ENCODE peak calls at places on chromosomes 7 and 10, in eight cellular contexts. One of them, this sample, is unnamed.

GRCh38 chr7:4694653-4695335 is 12.7 kb downstream of the FOXK1 start:
- DNase-seq in NCI-H524: no peak
- DNase-seq in NCI-H1105: no peak
- DNase-seq in dorsolateral prefrontal cortex: no peak
- DNase-seq in cardiac muscle cell: peak
- DNase-seq in substantia nigra: no peak
- DNase-seq in KBM-7: no peak
- DNase-seq in left cardiac atrium: peak
- DNase-seq in this sample: no peak

GRCh38 chr7:28700790-28701203 is 257.3 kb downstream of the TRIL start:
- DNase-seq in substantia nigra: no peak
- DNase-seq in cardiac muscle cell: no peak
- DNase-seq in left cardiac atrium: no peak
- DNase-seq in NCI-H1105: peak
- DNase-seq in dorsolateral prefrontal cortex: no peak
- DNase-seq in NCI-H524: no peak
- DNase-seq in KBM-7: no peak
- DNase-seq in this sample: no peak

GRCh38 chr10:76428541-76429330 is 997.3 kb downstream of the LRMDA start:
- DNase-seq in KBM-7: no peak
- DNase-seq in substantia nigra: no peak
- DNase-seq in NCI-H524: no peak
- DNase-seq in NCI-H1105: no peak
- DNase-seq in left cardiac atrium: no peak
- DNase-seq in cardiac muscle cell: peak
- DNase-seq in dorsolateral prefrontal cortex: no peak
- DNase-seq in this sample: peak

GRCh38 chr10:25029519-25029918 is 13.1 kb downstream of the THNSL1 start:
- DNase-seq in NCI-H524: no peak
- DNase-seq in left cardiac atrium: no peak
- DNase-seq in KBM-7: no peak
- DNase-seq in cardiac muscle cell: no peak
- DNase-seq in NCI-H1105: no peak
- DNase-seq in dorsolateral prefrontal cortex: no peak
- DNase-seq in substantia nigra: no peak
- DNase-seq in this sample: no peak

GRCh38 chr7:27183682-27184341 is 1.2 kb downstream of the HOXA11 start:
- DNase-seq in dorsolateral prefrontal cortex: no peak
- DNase-seq in NCI-H524: no peak
- DNase-seq in substantia nigra: no peak
- DNase-seq in NCI-H1105: no peak
- DNase-seq in KBM-7: no peak
- DNase-seq in left cardiac atrium: no peak
- DNase-seq in cardiac muscle cell: no peak
- DNase-seq in this sample: peak

GRCh38 chr7:107172318-107173032 is 3.7 kb downstream of the HBP1 start:
- DNase-seq in NCI-H524: no peak
- DNase-seq in cardiac muscle cell: no peak
- DNase-seq in KBM-7: no peak
- DNase-seq in substantia nigra: no peak
- DNase-seq in left cardiac atrium: no peak
- DNase-seq in NCI-H1105: no peak
- DNase-seq in dorsolateral prefrontal cortex: no peak
- DNase-seq in this sample: no peak

GRCh38 chr7:90383879-90384278 is 19.4 kb upstream of the CLDN12 start:
- DNase-seq in left cardiac atrium: no peak
- DNase-seq in KBM-7: no peak
- DNase-seq in substantia nigra: no peak
- DNase-seq in NCI-H1105: no peak
- DNase-seq in NCI-H524: no peak
- DNase-seq in dorsolateral prefrontal cortex: no peak
- DNase-seq in cardiac muscle cell: peak
- DNase-seq in this sample: no peak

GRCh38 chr10:63331586-63331985 is 134.2 kb downstream of the JMJD1C start:
- DNase-seq in left cardiac atrium: no peak
- DNase-seq in KBM-7: no peak
- DNase-seq in dorsolateral prefrontal cortex: no peak
- DNase-seq in cardiac muscle cell: peak
- DNase-seq in NCI-H1105: no peak
- DNase-seq in substantia nigra: no peak
- DNase-seq in NCI-H524: no peak
- DNase-seq in this sample: no peak

GRCh38 chr10:63703740-63704345 is 182.6 kb downstream of the REEP3 start:
- DNase-seq in NCI-H524: no peak
- DNase-seq in substantia nigra: no peak
- DNase-seq in dorsolateral prefrontal cortex: no peak
- DNase-seq in KBM-7: no peak
- DNase-seq in cardiac muscle cell: no peak
- DNase-seq in left cardiac atrium: no peak
- DNase-seq in NCI-H1105: no peak
- DNase-seq in this sample: peak

GRCh38 chr10:43384252-43385221 is 13.1 kb downstream of the FXYD4 start:
- DNase-seq in left cardiac atrium: no peak
- DNase-seq in dorsolateral prefrontal cortex: no peak
- DNase-seq in substantia nigra: no peak
- DNase-seq in NCI-H1105: no peak
- DNase-seq in KBM-7: no peak
- DNase-seq in cardiac muscle cell: no peak
- DNase-seq in NCI-H524: no peak
- DNase-seq in this sample: no peak

GRCh38 chr7:74599251-74599650 is 58.3 kb upstream of the GTF2I start:
- DNase-seq in NCI-H1105: no peak
- DNase-seq in KBM-7: no peak
- DNase-seq in left cardiac atrium: no peak
- DNase-seq in NCI-H524: no peak
- DNase-seq in substantia nigra: no peak
- DNase-seq in dorsolateral prefrontal cortex: no peak
- DNase-seq in cardiac muscle cell: no peak
- DNase-seq in this sample: no peak

GRCh38 chr7:151796091-151796870 is 80.6 kb downstream of the PRKAG2 start:
- DNase-seq in substantia nigra: no peak
- DNase-seq in dorsolateral prefrontal cortex: no peak
- DNase-seq in KBM-7: no peak
- DNase-seq in left cardiac atrium: peak
- DNase-seq in cardiac muscle cell: no peak
- DNase-seq in NCI-H1105: no peak
- DNase-seq in NCI-H524: no peak
- DNase-seq in this sample: no peak

GRCh38 chr10:5466451-5466996 is 32.8 kb downstream of the CALML5 start:
- DNase-seq in dorsolateral prefrontal cortex: no peak
- DNase-seq in substantia nigra: no peak
- DNase-seq in NCI-H524: no peak
- DNase-seq in KBM-7: peak
- DNase-seq in NCI-H1105: peak
- DNase-seq in left cardiac atrium: no peak
- DNase-seq in cardiac muscle cell: peak
- DNase-seq in this sample: peak

GRCh38 chr7:157674715-157675426 is 338.1 kb downstream of the DNAJB6 start:
- DNase-seq in dorsolateral prefrontal cortex: no peak
- DNase-seq in substantia nigra: no peak
- DNase-seq in left cardiac atrium: no peak
- DNase-seq in KBM-7: no peak
- DNase-seq in cardiac muscle cell: no peak
- DNase-seq in NCI-H1105: no peak
- DNase-seq in NCI-H524: no peak
- DNase-seq in this sample: no peak

GRCh38 chr7:112080441-112080840 is 125.8 kb downstream of the DOCK4 start:
- DNase-seq in cardiac muscle cell: peak
- DNase-seq in NCI-H524: no peak
- DNase-seq in substantia nigra: no peak
- DNase-seq in NCI-H1105: no peak
- DNase-seq in KBM-7: peak
- DNase-seq in left cardiac atrium: no peak
- DNase-seq in dorsolateral prefrontal cortex: no peak
- DNase-seq in this sample: no peak

GRCh38 chr7:156964971-156965370 is 15.5 kb downstream of the NOM1 start:
- DNase-seq in left cardiac atrium: no peak
- DNase-seq in KBM-7: no peak
- DNase-seq in cardiac muscle cell: no peak
- DNase-seq in NCI-H1105: no peak
- DNase-seq in substantia nigra: no peak
- DNase-seq in NCI-H524: no peak
- DNase-seq in dorsolateral prefrontal cortex: no peak
- DNase-seq in this sample: no peak

GRCh38 chr10:69766161-69766910 is 35.4 kb upstream of the COL13A1 start:
- DNase-seq in dorsolateral prefrontal cortex: no peak
- DNase-seq in cardiac muscle cell: peak
- DNase-seq in left cardiac atrium: no peak
- DNase-seq in NCI-H1105: no peak
- DNase-seq in substantia nigra: no peak
- DNase-seq in NCI-H524: no peak
- DNase-seq in KBM-7: no peak
- DNase-seq in this sample: no peak

GRCh38 chr7:66859794-66860645 is 61.0 kb upstream of the TMEM248 start:
- DNase-seq in dorsolateral prefrontal cortex: no peak
- DNase-seq in cardiac muscle cell: no peak
- DNase-seq in NCI-H524: no peak
- DNase-seq in NCI-H1105: no peak
- DNase-seq in substantia nigra: no peak
- DNase-seq in KBM-7: no peak
- DNase-seq in left cardiac atrium: peak
- DNase-seq in this sample: no peak

GRCh38 chr7:101363734-101364374 is 1.2 kb downstream of the COL26A1 start:
- DNase-seq in KBM-7: peak
- DNase-seq in cardiac muscle cell: peak
- DNase-seq in dorsolateral prefrontal cortex: peak
- DNase-seq in substantia nigra: peak
- DNase-seq in left cardiac atrium: peak
- DNase-seq in NCI-H524: no peak
- DNase-seq in NCI-H1105: peak
- DNase-seq in this sample: peak

GRCh38 chr10:74991435-74991834 is 120.0 kb upstream of the SAMD8 start:
- DNase-seq in NCI-H524: no peak
- DNase-seq in left cardiac atrium: no peak
- DNase-seq in KBM-7: peak
- DNase-seq in NCI-H1105: no peak
- DNase-seq in dorsolateral prefrontal cortex: no peak
- DNase-seq in substantia nigra: no peak
- DNase-seq in cardiac muscle cell: peak
- DNase-seq in this sample: no peak

GRCh38 chr10:122132331-122132755 is 138.8 kb upstream of the BTBD16 start:
- DNase-seq in substantia nigra: no peak
- DNase-seq in left cardiac atrium: no peak
- DNase-seq in cardiac muscle cell: no peak
- DNase-seq in NCI-H1105: no peak
- DNase-seq in dorsolateral prefrontal cortex: no peak
- DNase-seq in NCI-H524: no peak
- DNase-seq in KBM-7: no peak
- DNase-seq in this sample: no peak

GRCh38 chr7:128763541-128763940 is 12.1 kb downstream of the OPN1SW start:
- DNase-seq in left cardiac atrium: no peak
- DNase-seq in cardiac muscle cell: peak
- DNase-seq in dorsolateral prefrontal cortex: no peak
- DNase-seq in NCI-H1105: no peak
- DNase-seq in NCI-H524: no peak
- DNase-seq in substantia nigra: no peak
- DNase-seq in KBM-7: no peak
- DNase-seq in this sample: no peak

GRCh38 chr7:20030915-20031362 is 186.2 kb downstream of the MACC1 start:
- DNase-seq in cardiac muscle cell: peak
- DNase-seq in KBM-7: no peak
- DNase-seq in NCI-H524: no peak
- DNase-seq in left cardiac atrium: no peak
- DNase-seq in NCI-H1105: no peak
- DNase-seq in substantia nigra: no peak
- DNase-seq in dorsolateral prefrontal cortex: no peak
- DNase-seq in this sample: no peak

GRCh38 chr10:77419979-77420378 is 217.6 kb downstream of the KCNMA1 start:
- DNase-seq in substantia nigra: no peak
- DNase-seq in NCI-H524: no peak
- DNase-seq in dorsolateral prefrontal cortex: no peak
- DNase-seq in NCI-H1105: no peak
- DNase-seq in cardiac muscle cell: no peak
- DNase-seq in KBM-7: no peak
- DNase-seq in left cardiac atrium: no peak
- DNase-seq in this sample: no peak

GRCh38 chr7:66344166-66344565 is 139.0 kb downstream of the TPST1 start:
- DNase-seq in KBM-7: peak
- DNase-seq in dorsolateral prefrontal cortex: no peak
- DNase-seq in NCI-H1105: no peak
- DNase-seq in left cardiac atrium: no peak
- DNase-seq in cardiac muscle cell: peak
- DNase-seq in substantia nigra: no peak
- DNase-seq in NCI-H524: no peak
- DNase-seq in this sample: no peak

GRCh38 chr10:70599791-70600190 is 2.8 kb downstream of the PRF1 start:
- DNase-seq in KBM-7: no peak
- DNase-seq in substantia nigra: no peak
- DNase-seq in dorsolateral prefrontal cortex: no peak
- DNase-seq in cardiac muscle cell: no peak
- DNase-seq in left cardiac atrium: no peak
- DNase-seq in NCI-H524: no peak
- DNase-seq in NCI-H1105: no peak
- DNase-seq in this sample: no peak

GRCh38 chr7:74544706-74545469 is 91.2 kb downstream of the GTF2IRD1 start:
- DNase-seq in NCI-H524: no peak
- DNase-seq in dorsolateral prefrontal cortex: no peak
- DNase-seq in KBM-7: peak
- DNase-seq in NCI-H1105: no peak
- DNase-seq in left cardiac atrium: no peak
- DNase-seq in cardiac muscle cell: peak
- DNase-seq in substantia nigra: no peak
- DNase-seq in this sample: no peak

GRCh38 chr7:77799078-77799964 is 748 bp downstream of the PHTF2 start:
- DNase-seq in dorsolateral prefrontal cortex: peak
- DNase-seq in NCI-H524: no peak
- DNase-seq in KBM-7: peak
- DNase-seq in substantia nigra: peak
- DNase-seq in left cardiac atrium: peak
- DNase-seq in cardiac muscle cell: peak
- DNase-seq in NCI-H1105: peak
- DNase-seq in this sample: no peak

GRCh38 chr7:52995676-52996075 is 39.8 kb upstream of the POM121L12 start:
- DNase-seq in left cardiac atrium: no peak
- DNase-seq in cardiac muscle cell: no peak
- DNase-seq in KBM-7: no peak
- DNase-seq in NCI-H524: no peak
- DNase-seq in substantia nigra: no peak
- DNase-seq in dorsolateral prefrontal cortex: no peak
- DNase-seq in NCI-H1105: no peak
- DNase-seq in this sample: no peak

GRCh38 chr7:14738086-14738485 is 164.5 kb downstream of the DGKB start:
- DNase-seq in substantia nigra: no peak
- DNase-seq in cardiac muscle cell: no peak
- DNase-seq in KBM-7: peak
- DNase-seq in left cardiac atrium: no peak
- DNase-seq in NCI-H1105: no peak
- DNase-seq in dorsolateral prefrontal cortex: no peak
- DNase-seq in NCI-H524: no peak
- DNase-seq in this sample: no peak

GRCh38 chr10:59708816-59709471 is 706 bp downstream of the SLC16A9 start:
- DNase-seq in left cardiac atrium: peak
- DNase-seq in NCI-H524: no peak
- DNase-seq in dorsolateral prefrontal cortex: peak
- DNase-seq in cardiac muscle cell: peak
- DNase-seq in substantia nigra: no peak
- DNase-seq in NCI-H1105: peak
- DNase-seq in KBM-7: peak
- DNase-seq in this sample: no peak

GRCh38 chr7:95690367-95690947 is 81.9 kb upstream of the DYNC1I1 start:
- DNase-seq in NCI-H524: peak
- DNase-seq in cardiac muscle cell: peak
- DNase-seq in NCI-H1105: peak
- DNase-seq in dorsolateral prefrontal cortex: no peak
- DNase-seq in substantia nigra: no peak
- DNase-seq in left cardiac atrium: no peak
- DNase-seq in KBM-7: peak
- DNase-seq in this sample: peak

GRCh38 chr7:134613623-134614347 is 32.9 kb upstream of the BPGM start:
- DNase-seq in dorsolateral prefrontal cortex: no peak
- DNase-seq in substantia nigra: no peak
- DNase-seq in NCI-H524: no peak
- DNase-seq in KBM-7: no peak
- DNase-seq in NCI-H1105: no peak
- DNase-seq in cardiac muscle cell: peak
- DNase-seq in left cardiac atrium: no peak
- DNase-seq in this sample: no peak

GRCh38 chr10:66180651-66181318 is 745.1 kb upstream of the LRRTM3 start:
- DNase-seq in KBM-7: peak
- DNase-seq in NCI-H524: no peak
- DNase-seq in cardiac muscle cell: peak
- DNase-seq in NCI-H1105: no peak
- DNase-seq in dorsolateral prefrontal cortex: peak
- DNase-seq in left cardiac atrium: no peak
- DNase-seq in substantia nigra: no peak
- DNase-seq in this sample: peak

This sample was measured in NCI-H774.